ENCODE peak calls at places on chromosome 20, in ten cellular contexts. S is uterus, Z is ovary, P is A549, C is IMR-90, T is transverse colon, I is NB4, V is stomach, L is endothelial cell of umbilical vein, M is GM12892. W is an unnamed sample.

GRCh38 chr20:47741669-47742345 is 43.5 kb downstream of the SULF2 start:
- DNase-seq in S (no peak), Z (no peak), P (no peak), C (no peak), T (no peak), I (no peak), V (no peak), L (peak), M (no peak), W (no peak)

GRCh38 chr20:59051666-59052065 is 9.1 kb upstream of the PRELID3B start:
- DNase-seq in S (no peak), Z (no peak), P (no peak), C (no peak), T (no peak), I (no peak), V (no peak), L (no peak), M (no peak), W (no peak)

GRCh38 chr20:35478804-35479472 is 23.5 kb downstream of the CEP250 start:
- DNase-seq in S (no peak), Z (no peak), P (peak), C (no peak), T (peak), I (peak), V (no peak), L (no peak), M (no peak), W (no peak)

GRCh38 chr20:46712056-46712636 is 2.7 kb downstream of the SLC2A10 start:
- DNase-seq in S (no peak), Z (no peak), P (no peak), C (no peak), T (no peak), I (no peak), V (no peak), L (no peak), M (no peak), W (no peak)

GRCh38 chr20:15854871-15855270 is 718.4 kb downstream of the KIF16B start:
- DNase-seq in S (no peak), Z (no peak), P (no peak), C (no peak), T (no peak), I (no peak), V (no peak), L (no peak), M (no peak), W (no peak)

GRCh38 chr20:44074252-44075151 is 112.5 kb downstream of the JPH2 start:
- DNase-seq in S (no peak), Z (no peak), P (no peak), C (peak), T (no peak), I (peak), V (peak), L (peak), M (no peak), W (no peak)

GRCh38 chr20:48489046-48489463 is 338.7 kb downstream of the PREX1 start:
- DNase-seq in S (no peak), Z (no peak), P (no peak), C (no peak), T (no peak), I (no peak), V (no peak), L (no peak), M (no peak), W (no peak)

GRCh38 chr20:60430516-60431001 is 472.3 kb downstream of the CDH26 start:
- DNase-seq in S (no peak), Z (no peak), P (no peak), C (no peak), T (no peak), I (no peak), V (no peak), L (no peak), M (no peak), W (no peak)

GRCh38 chr20:35523298-35523888 is 6.1 kb downstream of the C20orf173 start:
- DNase-seq in S (no peak), Z (no peak), P (peak), C (no peak), T (no peak), I (peak), V (no peak), L (no peak), M (peak), W (peak)

GRCh38 chr20:43507150-43508080 is at the start of gene L3MBTL1:
- DNase-seq in S (no peak), Z (no peak), P (peak), C (peak), T (peak), I (peak), V (peak), L (peak), M (no peak), W (no peak)

GRCh38 chr20:63567382-63568169 is 6.5 kb downstream of the HELZ2 start:
- DNase-seq in S (no peak), Z (no peak), P (no peak), C (no peak), T (peak), I (peak), V (peak), L (no peak), M (peak), W (no peak)

GRCh38 chr20:9518776-9519175 is 4.4 kb downstream of the LAMP5 start:
- DNase-seq in S (no peak), Z (no peak), P (no peak), C (no peak), T (no peak), I (no peak), V (no peak), L (no peak), M (no peak), W (no peak)

GRCh38 chr20:57251344-57251743 is 15.1 kb downstream of the BMP7 start:
- DNase-seq in S (no peak), Z (no peak), P (no peak), C (no peak), T (no peak), I (peak), V (no peak), L (no peak), M (no peak), W (no peak)

GRCh38 chr20:14838663-14839650 is 501.5 kb upstream of the FLRT3 start:
- DNase-seq in S (no peak), Z (no peak), P (no peak), C (no peak), T (no peak), I (no peak), V (no peak), L (peak), M (no peak), W (no peak)

GRCh38 chr20:21901470-21902275 is 196.2 kb downstream of the PAX1 start:
- DNase-seq in S (peak), Z (peak), P (peak), C (no peak), T (peak), I (no peak), V (peak), L (no peak), M (no peak), W (no peak)

GRCh38 chr20:61044499-61044898 is 207.6 kb upstream of the CDH4 start:
- DNase-seq in S (no peak), Z (no peak), P (peak), C (no peak), T (no peak), I (peak), V (no peak), L (no peak), M (no peak), W (no peak)

GRCh38 chr20:48921883-48922867 is 664 bp downstream of the ARFGEF2 start:
- DNase-seq in S (no peak), Z (no peak), P (peak), C (peak), T (peak), I (peak), V (peak), L (peak), M (no peak), W (peak)

GRCh38 chr20:19817017-19817416 is 59.0 kb downstream of the RIN2 start:
- DNase-seq in S (no peak), Z (no peak), P (peak), C (peak), T (no peak), I (no peak), V (no peak), L (peak), M (no peak), W (peak)

GRCh38 chr20:35901678-35902544 is 52.4 kb downstream of the SCAND1 start:
- DNase-seq in S (no peak), Z (no peak), P (peak), C (peak), T (no peak), I (peak), V (no peak), L (peak), M (no peak), W (peak)

GRCh38 chr20:16388731-16389130 is 184.5 kb downstream of the KIF16B start:
- DNase-seq in S (no peak), Z (no peak), P (no peak), C (no peak), T (no peak), I (no peak), V (no peak), L (no peak), M (no peak), W (no peak)

GRCh38 chr20:11443382-11444119 is 474.1 kb upstream of the BTBD3 start:
- DNase-seq in S (no peak), Z (no peak), P (no peak), C (no peak), T (no peak), I (no peak), V (no peak), L (no peak), M (no peak), W (no peak)

GRCh38 chr20:8631271-8631670 is 437.6 kb upstream of the PLCB4 start:
- DNase-seq in S (no peak), Z (no peak), P (no peak), C (peak), T (no peak), I (no peak), V (no peak), L (no peak), M (no peak), W (no peak)

GRCh38 chr20:22801528-22801927 is 217.2 kb upstream of the FOXA2 start:
- DNase-seq in S (no peak), Z (no peak), P (no peak), C (no peak), T (no peak), I (no peak), V (no peak), L (no peak), M (no peak), W (no peak)

GRCh38 chr20:59805786-59806577 is 127.5 kb downstream of the SYCP2 start:
- DNase-seq in S (no peak), Z (no peak), P (no peak), C (no peak), T (no peak), I (no peak), V (peak), L (no peak), M (no peak), W (no peak)

GRCh38 chr20:39338977-39339376 is 376.8 kb downstream of the DHX35 start:
- DNase-seq in S (no peak), Z (no peak), P (no peak), C (no peak), T (no peak), I (peak), V (no peak), L (no peak), M (no peak), W (no peak)

GRCh38 chr20:20466341-20466879 is 98.5 kb downstream of the INSM1 start:
- DNase-seq in S (no peak), Z (no peak), P (no peak), C (peak), T (no peak), I (peak), V (no peak), L (no peak), M (no peak), W (no peak)

GRCh38 chr20:56003966-56004365 is 1.4 kb downstream of the CBLN4 start:
- DNase-seq in S (peak), Z (peak), P (no peak), C (no peak), T (peak), I (no peak), V (no peak), L (no peak), M (no peak), W (no peak)

GRCh38 chr20:31790401-31790800 is 28.8 kb upstream of the MYLK2 start:
- DNase-seq in S (no peak), Z (no peak), P (no peak), C (no peak), T (no peak), I (no peak), V (no peak), L (no peak), M (no peak), W (no peak)

GRCh38 chr20:58407966-58408557 is 19.0 kb downstream of the VAPB start:
- DNase-seq in S (no peak), Z (no peak), P (no peak), C (no peak), T (no peak), I (no peak), V (no peak), L (no peak), M (peak), W (no peak)

GRCh38 chr20:44805991-44806729 is 4.2 kb downstream of the RIMS4 start:
- DNase-seq in S (peak), Z (peak), P (peak), C (peak), T (no peak), I (no peak), V (no peak), L (no peak), M (no peak), W (no peak)

GRCh38 chr20:35831029-35831428 is 59.2 kb downstream of the PHF20 start:
- DNase-seq in S (no peak), Z (no peak), P (no peak), C (peak), T (no peak), I (no peak), V (no peak), L (no peak), M (no peak), W (no peak)

GRCh38 chr20:37711987-37712961 is 18.4 kb downstream of the CTNNBL1 start:
- DNase-seq in S (no peak), Z (no peak), P (no peak), C (no peak), T (no peak), I (no peak), V (peak), L (peak), M (no peak), W (no peak)

GRCh38 chr20:41594514-41595322 is 23.5 kb downstream of the CHD6 start:
- DNase-seq in S (no peak), Z (no peak), P (no peak), C (no peak), T (no peak), I (no peak), V (no peak), L (no peak), M (no peak), W (no peak)

GRCh38 chr20:41599699-41600104 is 18.5 kb downstream of the CHD6 start:
- DNase-seq in S (no peak), Z (no peak), P (peak), C (no peak), T (no peak), I (no peak), V (no peak), L (no peak), M (no peak), W (no peak)

GRCh38 chr20:41600926-41601631 is 17.1 kb downstream of the CHD6 start:
- DNase-seq in S (no peak), Z (no peak), P (no peak), C (no peak), T (no peak), I (no peak), V (no peak), L (no peak), M (no peak), W (no peak)

GRCh38 chr20:41601742-41602141 is 16.4 kb downstream of the CHD6 start:
- DNase-seq in S (no peak), Z (no peak), P (no peak), C (no peak), T (no peak), I (no peak), V (no peak), L (no peak), M (no peak), W (no peak)

GRCh38 chr20:41598719-41599118 is 19.5 kb downstream of the CHD6 start:
- DNase-seq in S (no peak), Z (no peak), P (no peak), C (no peak), T (no peak), I (no peak), V (no peak), L (no peak), M (no peak), W (no peak)
- TF ChIP-seq POLR2A in S (no peak), Z (no peak), P (no peak), C (no peak), T (no peak), I (no peak), V (no peak), L (no peak), M (no peak), W (no peak)

GRCh38 chr20:41135888-41136243 is 1.5 kb upstream of the PLCG1 start:
- DNase-seq in S (no peak), Z (no peak), P (no peak), C (no peak), T (peak), I (no peak), V (no peak), L (no peak), M (no peak), W (no peak)

GRCh38 chr20:41131594-41132387 is 5.6 kb upstream of the PLCG1 start:
- DNase-seq in S (no peak), Z (no peak), P (no peak), C (no peak), T (peak), I (no peak), V (no peak), L (no peak), M (no peak), W (no peak)

GRCh38 chr20:41134362-41135186 is 2.8 kb upstream of the PLCG1 start:
- DNase-seq in S (no peak), Z (no peak), P (no peak), C (no peak), T (peak), I (no peak), V (no peak), L (no peak), M (no peak), W (no peak)

GRCh38 chr20:41135187-41135887 is 2.0 kb upstream of the PLCG1 start:
- DNase-seq in S (no peak), Z (no peak), P (peak), C (peak), T (peak), I (peak), V (peak), L (peak), M (no peak), W (no peak)

GRCh38 chr20:41133709-41134361 is 3.5 kb upstream of the PLCG1 start:
- DNase-seq in S (no peak), Z (no peak), P (no peak), C (peak), T (peak), I (peak), V (no peak), L (no peak), M (peak), W (no peak)
- TF ChIP-seq POLR2A in S (no peak), Z (no peak), P (no peak), C (no peak), T (no peak), I (no peak), V (no peak), L (no peak), M (no peak), W (no peak)

GRCh38 chr20:4613718-4614620 is 107.7 kb upstream of the PRND start:
- DNase-seq in S (no peak), Z (peak), P (peak), C (no peak), T (peak), I (peak), V (peak), L (peak), M (no peak), W (no peak)

GRCh38 chr20:4613184-4613583 is 108.5 kb upstream of the PRND start:
- DNase-seq in S (no peak), Z (no peak), P (no peak), C (no peak), T (no peak), I (no peak), V (no peak), L (no peak), M (no peak), W (no peak)

GRCh38 chr20:4617484-4617883 is 104.2 kb upstream of the PRND start:
- DNase-seq in S (no peak), Z (no peak), P (no peak), C (no peak), T (no peak), I (no peak), V (no peak), L (no peak), M (no peak), W (no peak)

DNA sequence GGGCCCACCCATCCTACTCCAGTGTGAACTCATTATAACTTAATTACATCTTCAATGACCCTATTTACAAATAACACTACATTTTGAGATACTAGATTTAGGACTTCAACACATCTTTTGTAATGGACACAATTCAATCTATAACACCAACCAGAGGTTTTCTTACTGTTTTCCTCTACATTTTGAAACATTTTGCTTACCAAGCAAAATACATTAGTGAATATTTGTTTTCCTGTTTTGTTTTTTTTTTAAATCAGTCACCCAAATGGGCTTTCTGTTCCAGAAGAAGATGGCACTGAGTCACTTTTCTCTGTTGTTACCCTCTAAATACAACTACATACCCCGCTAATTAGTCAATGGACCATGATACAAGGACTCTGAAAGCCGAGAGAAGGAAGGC is 104.7 kb upstream of the PRND start:
- DNase-seq in S (no peak), Z (no peak), P (no peak), C (no peak), T (no peak), I (no peak), V (no peak), L (no peak), M (no peak), W (no peak)
- TF ChIP-seq POLR2A in S (no peak), Z (no peak), P (no peak), C (no peak), T (no peak), I (no peak), V (no peak), L (no peak), M (no peak), W (no peak)

DNA sequence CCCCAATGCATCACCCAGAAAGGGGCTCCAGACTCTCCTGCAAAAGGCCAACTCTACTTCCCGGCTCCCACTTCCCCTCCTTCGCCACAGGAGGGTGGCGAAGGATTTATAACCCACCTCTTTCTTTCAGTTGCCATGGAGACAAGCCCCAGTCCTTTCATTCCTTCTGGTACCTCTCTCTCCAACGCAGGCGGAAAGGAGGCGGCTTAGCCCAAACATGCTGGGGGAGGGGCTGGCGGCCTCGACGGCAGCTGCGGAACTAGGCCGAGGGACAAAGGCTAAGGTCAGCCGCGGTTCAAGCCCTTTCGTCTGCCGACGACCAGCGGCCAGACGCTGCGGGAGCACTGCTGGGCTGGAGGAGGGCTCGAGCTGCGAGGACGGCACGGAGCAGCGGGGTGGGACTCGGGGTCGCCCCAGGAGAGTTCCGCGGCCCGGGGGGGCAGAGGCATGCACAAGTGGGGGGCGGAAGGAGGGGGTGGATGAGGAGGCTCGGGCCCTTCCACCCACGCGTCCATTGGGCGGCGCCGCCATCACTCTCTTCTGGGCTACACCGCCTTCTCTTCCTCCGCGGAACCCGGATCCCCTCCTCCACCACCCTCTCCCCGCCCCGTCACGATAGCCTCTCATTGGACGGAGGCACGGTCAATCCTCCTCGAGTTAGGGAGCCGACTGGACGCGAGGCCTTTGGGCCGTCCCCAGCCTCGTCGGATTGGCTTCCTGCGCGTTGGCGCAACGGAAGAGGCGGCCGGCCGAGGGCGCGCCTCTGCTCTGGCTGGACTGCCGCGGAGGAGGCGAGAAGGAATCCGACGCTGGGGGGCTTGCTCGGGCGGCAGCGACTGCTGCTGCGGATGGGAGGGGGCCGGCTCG is at the start of gene PANK2:
- DNase-seq in S (peak), Z (peak), P (peak), C (peak), T (peak), I (peak), V (peak), L (peak), M (peak), W (peak)
- TF ChIP-seq POLR2A in S (peak), Z (peak), P (peak), C (peak), T (peak), I (peak), V (no peak), L (peak), M (peak), W (peak)

GRCh38 chr20:52313335-52313963 is 121.9 kb upstream of the ZFP64 start:
- DNase-seq in S (no peak), Z (no peak), P (peak), C (peak), T (no peak), I (no peak), V (no peak), L (peak), M (no peak), W (no peak)
- TF ChIP-seq POLR2A in S (no peak), Z (no peak), P (no peak), C (no peak), T (no peak), I (no peak), V (no peak), L (no peak), M (no peak), W (no peak)